ENCODE peak calls at places on chromosomes 3 and 15, in seven cellular contexts. Y is globus pallidus; T is sciatic nerve; A is PC-9; M is activated CD4-positive, alpha-beta T cell treated with anti-CD3 and anti-CD28 coated beads, Interleukin-2, amount 10 ng/mL, durations not matched to agents 7 days and 5 days; U is D721Med; J is activated T-cell treated with anti-CD3 and anti-CD28 coated beads for 1 hour. Z is an unnamed sample.

GRCh38 chr3:187222801-187223200 is 25.5 kb downstream of the RTP1 start:
- DNase-seq in M (no peak), J (no peak), A (no peak), Y (no peak), U (no peak), T (no peak), Z (no peak)

GRCh38 chr3:110577856-110578255 is 493.8 kb upstream of the NECTIN3 start:
- DNase-seq in T (no peak), J (no peak), A (no peak), U (no peak), Y (no peak), M (no peak), Z (no peak)

GRCh38 chr3:41808152-41808551 is 153.8 kb downstream of the ULK4 start:
- DNase-seq in M (no peak), U (no peak), J (no peak), A (no peak), Y (no peak), T (no peak), Z (no peak)

GRCh38 chr3:100033814-100034490 is 80.3 kb downstream of the FILIP1L start:
- DNase-seq in U (no peak), T (no peak), M (no peak), J (no peak), Y (no peak), A (no peak), Z (no peak)

GRCh38 chr3:14283821-14284438 is 105.3 kb downstream of the LSM3 start:
- DNase-seq in Y (no peak), M (no peak), A (no peak), U (no peak), T (no peak), J (no peak), Z (no peak)

GRCh38 chr3:187714404-187714979 is 12.1 kb upstream of the RTP2 start:
- DNase-seq in J (peak), U (no peak), T (peak), M (peak), Y (peak), A (peak), Z (peak)

GRCh38 chr15:94229591-94230365 is 1.6 kb upstream of the MCTP2 start:
- DNase-seq in U (no peak), Y (no peak), J (peak), A (no peak), T (no peak), M (peak), Z (no peak)

GRCh38 chr3:30695302-30696061 is 89.1 kb downstream of the TGFBR2 start:
- DNase-seq in J (no peak), T (no peak), M (no peak), Y (no peak), A (no peak), U (no peak), Z (no peak)

GRCh38 chr3:52041118-52041847 is 15.1 kb downstream of the DUSP7 start:
- DNase-seq in U (peak), Y (peak), A (no peak), M (no peak), T (no peak), J (no peak), Z (peak)